ENCODE peak calls at places on chromosomes 6 and 20, in five cellular contexts. One of them, this sample, is unnamed.

GRCh38 chr20:7848351-7848750 is 91.9 kb downstream of the HAO1 start:
- DNase-seq in brain microvascular endothelial cell: no peak
- DNase-seq in fibroblast of villous mesenchyme: no peak
- DNase-seq in esophagus squamous epithelium: no peak
- DNase-seq in fibroblast of lung: no peak
- DNase-seq in this sample: no peak

GRCh38 chr6:19805146-19805515 is 32.0 kb upstream of the ID4 start:
- DNase-seq in esophagus squamous epithelium: no peak
- DNase-seq in brain microvascular endothelial cell: peak; percentile 7
- DNase-seq in fibroblast of lung: no peak
- DNase-seq in fibroblast of villous mesenchyme: no peak
- DNase-seq in this sample: no peak

GRCh38 chr6:104984831-104985230 is 27.9 kb downstream of the LIN28B start:
- DNase-seq in brain microvascular endothelial cell: no peak
- DNase-seq in fibroblast of lung: no peak
- DNase-seq in fibroblast of villous mesenchyme: no peak
- DNase-seq in esophagus squamous epithelium: no peak
- DNase-seq in this sample: no peak

GRCh38 chr6:36906539-36906938 is 20.8 kb downstream of the C6orf89 start:
- DNase-seq in esophagus squamous epithelium: no peak
- DNase-seq in fibroblast of villous mesenchyme: no peak
- DNase-seq in fibroblast of lung: no peak
- DNase-seq in brain microvascular endothelial cell: no peak
- DNase-seq in this sample: no peak

GRCh38 chr6:15962449-15962764 is 166.5 kb upstream of the MYLIP start:
- DNase-seq in fibroblast of lung: peak; percentile 89
- DNase-seq in brain microvascular endothelial cell: peak; percentile 53
- DNase-seq in esophagus squamous epithelium: no peak
- DNase-seq in fibroblast of villous mesenchyme: peak; percentile 73
- DNase-seq in this sample: peak; percentile 85

GRCh38 chr6:139030539-139030938 is 2.0 kb downstream of the ABRACL start:
- DNase-seq in brain microvascular endothelial cell: no peak
- DNase-seq in fibroblast of lung: no peak
- DNase-seq in fibroblast of villous mesenchyme: no peak
- DNase-seq in esophagus squamous epithelium: no peak
- DNase-seq in this sample: peak; percentile 78

GRCh38 chr20:50613438-50614169 is 77.7 kb downstream of the RIPOR3 start:
- DNase-seq in brain microvascular endothelial cell: no peak
- DNase-seq in fibroblast of villous mesenchyme: no peak
- DNase-seq in fibroblast of lung: no peak
- DNase-seq in esophagus squamous epithelium: no peak
- DNase-seq in this sample: no peak

GRCh38 chr20:44683263-44684046 is 31.7 kb upstream of the CCN5 start:
- DNase-seq in esophagus squamous epithelium: no peak
- DNase-seq in fibroblast of villous mesenchyme: peak; percentile 46
- DNase-seq in brain microvascular endothelial cell: no peak
- DNase-seq in fibroblast of lung: no peak
- DNase-seq in this sample: peak; percentile 90

GRCh38 chr20:62236674-62236996 is 1.7 kb upstream of the OSBPL2 start:
- DNase-seq in fibroblast of lung: no peak
- DNase-seq in esophagus squamous epithelium: no peak
- DNase-seq in fibroblast of villous mesenchyme: no peak
- DNase-seq in brain microvascular endothelial cell: no peak
- DNase-seq in this sample: no peak

GRCh38 chr6:135251416-135251815 is 70.3 kb downstream of the MYB start:
- DNase-seq in fibroblast of villous mesenchyme: no peak
- DNase-seq in esophagus squamous epithelium: no peak
- DNase-seq in fibroblast of lung: no peak
- DNase-seq in brain microvascular endothelial cell: no peak
- DNase-seq in this sample: no peak

GRCh38 chr6:6678185-6678671 is 89.7 kb downstream of the LY86 start:
- DNase-seq in fibroblast of lung: peak; percentile 47
- DNase-seq in esophagus squamous epithelium: no peak
- DNase-seq in fibroblast of villous mesenchyme: peak; percentile 77
- DNase-seq in brain microvascular endothelial cell: peak; percentile 45
- DNase-seq in this sample: no peak

GRCh38 chr20:19423892-19424620 is 211.6 kb downstream of the SLC24A3 start:
- DNase-seq in brain microvascular endothelial cell: no peak
- DNase-seq in fibroblast of villous mesenchyme: no peak
- DNase-seq in esophagus squamous epithelium: no peak
- DNase-seq in fibroblast of lung: no peak
- DNase-seq in this sample: no peak

GRCh38 chr20:61742097-61742805 is 323.4 kb downstream of the TAF4 start:
- DNase-seq in fibroblast of villous mesenchyme: peak; percentile 14
- DNase-seq in esophagus squamous epithelium: no peak
- DNase-seq in fibroblast of lung: no peak
- DNase-seq in brain microvascular endothelial cell: no peak
- DNase-seq in this sample: no peak

GRCh38 chr6:35081426-35081851 is 59.7 kb downstream of the TCP11 start:
- DNase-seq in fibroblast of lung: peak; percentile 50
- DNase-seq in fibroblast of villous mesenchyme: no peak
- DNase-seq in brain microvascular endothelial cell: peak; percentile 46
- DNase-seq in esophagus squamous epithelium: no peak
- DNase-seq in this sample: no peak

GRCh38 chr6:42783876-42784738 is 2.3 kb downstream of the BICRAL start:
- DNase-seq in esophagus squamous epithelium: no peak
- DNase-seq in fibroblast of lung: peak; percentile 10
- DNase-seq in brain microvascular endothelial cell: peak; percentile 14
- DNase-seq in fibroblast of villous mesenchyme: no peak
- DNase-seq in this sample: peak; percentile 18

GRCh38 chr20:49610701-49611538 is 43.0 kb upstream of the PTGIS start:
- DNase-seq in fibroblast of lung: peak; percentile 28
- DNase-seq in fibroblast of villous mesenchyme: peak; percentile 40
- DNase-seq in brain microvascular endothelial cell: peak; percentile 27
- DNase-seq in esophagus squamous epithelium: no peak
- DNase-seq in this sample: peak; percentile 91

GRCh38 chr20:41639630-41640029 is 21.5 kb upstream of the CHD6 start:
- DNase-seq in fibroblast of villous mesenchyme: no peak
- DNase-seq in brain microvascular endothelial cell: no peak
- DNase-seq in esophagus squamous epithelium: no peak
- DNase-seq in fibroblast of lung: no peak
- DNase-seq in this sample: no peak

GRCh38 chr20:47031821-47032220 is 137.2 kb downstream of the EYA2 start:
- DNase-seq in esophagus squamous epithelium: no peak
- DNase-seq in brain microvascular endothelial cell: no peak
- DNase-seq in fibroblast of lung: no peak
- DNase-seq in fibroblast of villous mesenchyme: no peak
- DNase-seq in this sample: no peak

GRCh38 chr20:15734054-15734453 is 839.2 kb downstream of the KIF16B start:
- DNase-seq in brain microvascular endothelial cell: no peak
- DNase-seq in fibroblast of lung: no peak
- DNase-seq in esophagus squamous epithelium: no peak
- DNase-seq in fibroblast of villous mesenchyme: no peak
- DNase-seq in this sample: no peak

DNA sequence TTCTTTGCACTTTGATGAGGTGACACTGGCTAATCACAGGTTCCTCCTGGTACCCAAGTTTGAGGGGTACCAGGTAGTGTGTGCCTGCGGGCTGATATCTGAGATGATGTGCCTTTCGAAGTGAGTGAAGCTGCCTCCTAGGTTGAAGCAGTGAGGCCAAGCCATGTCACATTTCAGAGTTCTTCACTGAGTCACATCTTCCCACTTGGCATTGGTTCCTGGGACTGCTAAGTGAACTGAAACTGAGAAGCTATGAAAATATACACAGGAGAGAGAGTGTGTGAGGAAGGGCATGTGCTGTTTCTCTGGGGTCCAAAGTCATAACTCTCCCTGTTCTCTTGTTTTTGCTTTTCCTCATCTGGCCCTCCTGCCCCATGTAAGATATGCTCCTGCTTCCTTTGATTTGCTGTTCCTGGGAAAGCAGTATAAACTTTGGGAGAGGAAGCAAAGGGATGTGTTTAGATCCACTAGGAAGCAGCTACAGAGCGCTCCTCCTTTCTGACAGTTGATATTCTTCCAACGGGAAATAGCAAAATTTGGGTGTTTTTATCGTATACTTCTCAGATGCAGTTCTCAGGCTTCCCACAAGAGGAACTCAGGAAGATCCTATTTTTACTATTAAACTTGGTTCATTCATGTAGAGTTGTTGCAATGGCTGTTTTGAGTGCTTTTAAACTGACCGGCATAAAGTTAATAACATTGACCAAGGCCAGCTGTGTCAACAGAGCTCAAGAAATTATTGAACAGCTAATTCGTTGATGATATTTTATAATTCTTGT is 153.7 kb downstream of the MOXD1 start:
- DNase-seq in fibroblast of villous mesenchyme: no peak
- DNase-seq in fibroblast of lung: peak; percentile 52
- DNase-seq in esophagus squamous epithelium: no peak
- DNase-seq in brain microvascular endothelial cell: no peak
- DNase-seq in this sample: no peak
- TF ChIP-seq CTCF in fibroblast of villous mesenchyme: peak; percentile 11
- TF ChIP-seq CTCF in fibroblast of lung: no peak
- TF ChIP-seq CTCF in esophagus squamous epithelium: no peak
- TF ChIP-seq CTCF in brain microvascular endothelial cell: peak; percentile 20
- TF ChIP-seq CTCF in this sample: no peak

GRCh38 chr20:53580376-53581111 is 13.1 kb downstream of the ZNF217 start:
- DNase-seq in brain microvascular endothelial cell: no peak
- DNase-seq in esophagus squamous epithelium: no peak
- DNase-seq in fibroblast of lung: no peak
- DNase-seq in fibroblast of villous mesenchyme: no peak
- DNase-seq in this sample: no peak
- H3K4me3 ChIP-seq in brain microvascular endothelial cell: no peak overlapping the region
- H3K4me3 ChIP-seq in esophagus squamous epithelium: peak overlapping the region; percentile 11
- H3K4me3 ChIP-seq in fibroblast of lung: no peak overlapping the region
- H3K4me3 ChIP-seq in fibroblast of villous mesenchyme: peak overlapping the region; percentile 24
- H3K4me3 ChIP-seq in this sample: peak overlapping the region; percentile 57

DNA sequence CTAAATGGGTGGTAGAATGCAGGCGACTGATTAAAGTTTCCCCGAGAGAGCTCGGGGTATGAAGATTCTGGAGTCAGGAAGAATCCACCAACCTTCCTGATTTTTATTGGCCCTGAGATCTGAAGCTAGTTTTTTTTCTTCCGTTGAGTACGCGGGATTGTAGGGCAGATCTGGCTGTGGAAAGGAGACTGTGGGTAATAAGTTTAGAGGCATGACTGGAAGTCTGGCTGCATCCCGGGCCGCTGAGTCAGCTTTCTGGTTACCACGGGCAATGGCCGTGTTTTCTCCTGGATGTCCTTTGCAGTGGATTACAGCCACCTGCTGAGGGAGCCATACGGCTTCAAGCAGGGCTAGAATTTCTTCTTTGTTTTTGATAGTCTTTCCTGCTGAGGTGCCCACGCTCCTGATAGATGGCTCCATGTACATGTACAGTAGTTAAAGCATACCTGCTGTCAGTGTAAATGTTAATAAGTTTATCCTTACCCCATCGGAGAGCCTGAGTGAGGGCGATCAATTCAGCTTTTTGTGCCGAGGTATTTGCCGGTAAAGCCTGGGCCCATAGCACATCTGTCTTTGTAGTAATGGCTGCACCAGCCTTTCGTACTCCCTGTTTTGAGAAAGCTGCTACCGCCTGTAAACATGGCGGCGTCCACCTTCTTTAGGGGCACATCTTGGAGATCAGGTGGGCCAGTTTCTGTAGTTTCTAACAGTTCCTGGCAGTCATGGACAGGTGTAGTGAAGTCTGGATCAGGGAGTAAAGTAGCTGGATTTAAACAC is 154.0 kb downstream of the TRIM27 start:
- DNase-seq in brain microvascular endothelial cell: peak; percentile 75
- DNase-seq in fibroblast of villous mesenchyme: peak; percentile 24
- DNase-seq in esophagus squamous epithelium: no peak
- DNase-seq in fibroblast of lung: peak; percentile 51
- DNase-seq in this sample: no peak
- TF ChIP-seq CTCF in brain microvascular endothelial cell: peak; percentile 34
- TF ChIP-seq CTCF in fibroblast of villous mesenchyme: peak; percentile 13
- TF ChIP-seq CTCF in esophagus squamous epithelium: no peak
- TF ChIP-seq CTCF in fibroblast of lung: no peak
- TF ChIP-seq CTCF in this sample: no peak

DNA sequence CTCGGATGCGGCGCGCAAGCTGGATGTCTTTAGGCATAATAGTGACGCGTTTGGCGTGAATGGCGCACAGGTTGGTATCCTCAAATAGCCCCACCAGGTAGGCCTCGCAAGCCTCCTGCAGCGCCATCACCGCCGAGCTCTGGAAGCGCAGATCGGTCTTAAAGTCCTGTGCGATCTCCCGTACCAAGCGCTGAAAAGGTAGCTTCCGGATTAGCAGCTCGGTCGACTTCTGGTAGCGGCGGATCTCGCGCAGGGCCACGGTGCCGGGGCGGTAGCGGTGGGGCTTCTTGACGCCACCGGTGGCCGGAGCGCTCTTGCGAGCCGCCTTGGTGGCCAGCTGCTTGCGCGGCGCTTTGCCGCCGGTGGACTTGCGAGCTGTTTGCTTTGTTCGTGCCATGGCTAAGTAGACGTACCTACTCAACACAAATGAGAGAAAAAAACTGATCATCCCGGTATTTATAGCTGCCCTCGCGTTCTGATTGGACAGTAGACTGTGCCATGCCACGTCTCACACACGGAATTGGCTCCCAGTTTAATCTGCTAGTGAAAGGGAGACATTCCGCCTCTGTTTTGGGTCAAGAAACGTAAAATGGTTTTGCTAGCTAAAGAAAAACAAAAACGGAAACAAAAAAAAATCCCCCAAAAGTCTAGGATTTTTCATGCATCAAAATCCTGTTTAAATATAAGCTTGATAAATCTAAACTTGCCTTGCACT is 40.1 kb downstream of the OR2B2 start:
- DNase-seq in fibroblast of lung: peak; percentile 94
- DNase-seq in esophagus squamous epithelium: peak; percentile 56
- DNase-seq in brain microvascular endothelial cell: peak; percentile 96
- DNase-seq in fibroblast of villous mesenchyme: peak; percentile 98
- DNase-seq in this sample: peak; percentile 98
- H3K4me3 ChIP-seq in fibroblast of lung: peak overlapping the region; percentile 53
- H3K4me3 ChIP-seq in esophagus squamous epithelium: peak overlapping the region; percentile 60
- H3K4me3 ChIP-seq in brain microvascular endothelial cell: peak overlapping the region; percentile 71
- H3K4me3 ChIP-seq in fibroblast of villous mesenchyme: peak overlapping the region; percentile 75
- H3K4me3 ChIP-seq in this sample: peak overlapping the region; percentile 70

GRCh38 chr6:153084393-153084792 is 46.7 kb downstream of the RGS17 start:
- DNase-seq in brain microvascular endothelial cell: no peak
- DNase-seq in fibroblast of lung: peak; percentile 46
- DNase-seq in esophagus squamous epithelium: no peak
- DNase-seq in fibroblast of villous mesenchyme: peak; percentile 86
- DNase-seq in this sample: no peak
- TF ChIP-seq CTCF in brain microvascular endothelial cell: no peak
- TF ChIP-seq CTCF in fibroblast of lung: no peak
- TF ChIP-seq CTCF in esophagus squamous epithelium: no peak
- TF ChIP-seq CTCF in fibroblast of villous mesenchyme: peak; percentile 27
- TF ChIP-seq CTCF in this sample: no peak

GRCh38 chr6:90284236-90284744 is 12.4 kb downstream of the BACH2 start:
- DNase-seq in brain microvascular endothelial cell: peak; percentile 91
- DNase-seq in fibroblast of lung: peak; percentile 98
- DNase-seq in fibroblast of villous mesenchyme: peak; percentile 81
- DNase-seq in esophagus squamous epithelium: no peak
- DNase-seq in this sample: peak; percentile 45
- H3K4me3 ChIP-seq in brain microvascular endothelial cell: no peak overlapping the region
- H3K4me3 ChIP-seq in fibroblast of lung: peak overlapping the region; percentile 57
- H3K4me3 ChIP-seq in fibroblast of villous mesenchyme: peak overlapping the region; percentile 28
- H3K4me3 ChIP-seq in esophagus squamous epithelium: peak overlapping the region; percentile 19
- H3K4me3 ChIP-seq in this sample: peak overlapping the region; percentile 37

DNA sequence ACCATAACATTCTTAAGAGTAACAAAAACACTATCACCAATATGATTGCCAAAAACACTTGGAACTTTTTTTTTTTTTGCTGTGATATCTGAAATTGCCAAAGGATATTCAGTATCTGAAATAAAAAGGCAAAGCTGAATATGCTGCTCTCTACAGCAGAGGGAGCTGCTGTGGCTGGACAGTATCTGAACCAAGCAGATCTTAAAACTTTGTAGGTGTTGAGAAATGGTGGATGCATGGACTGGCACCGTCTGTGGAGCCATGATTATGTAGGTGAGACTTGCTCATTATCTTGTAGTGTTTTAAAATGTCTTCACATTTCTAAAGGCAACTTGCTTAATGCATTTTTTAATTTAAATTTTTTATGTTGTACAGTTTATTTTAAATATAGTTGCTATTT is 9.2 kb downstream of the PDCD2 start:
- DNase-seq in esophagus squamous epithelium: no peak
- DNase-seq in fibroblast of lung: no peak
- DNase-seq in fibroblast of villous mesenchyme: no peak
- DNase-seq in brain microvascular endothelial cell: peak; percentile 20
- DNase-seq in this sample: no peak
- TF ChIP-seq CTCF in esophagus squamous epithelium: no peak
- TF ChIP-seq CTCF in fibroblast of lung: peak; percentile 18
- TF ChIP-seq CTCF in fibroblast of villous mesenchyme: peak; percentile 36
- TF ChIP-seq CTCF in brain microvascular endothelial cell: peak; percentile 62
- TF ChIP-seq CTCF in this sample: no peak

This sample was measured in GM12865.